ENCODE peak calls at places on chromosomes 16 and 17, in four cellular contexts. N, Q, E and G are unnamed samples.

GRCh38 chr17:5164465-5164864 is 27.2 kb downstream of the ZNF594 start:
- DNase-seq in N (no peak), Q (no peak), E (no peak), G (no peak)

GRCh38 chr17:64223283-64223682 is 39.8 kb downstream of the TEX2 start:
- DNase-seq in N (no peak), Q (no peak), E (no peak), G (no peak)

GRCh38 chr17:32551186-32551955 is 64.6 kb downstream of the CDK5R1 start:
- DNase-seq in N (no peak), Q (peak; percentile 67), E (peak; percentile 80), G (peak; percentile 68)

GRCh38 chr16:11313493-11314308 is 31.6 kb upstream of the RMI2 start:
- DNase-seq in N (no peak), Q (no peak), E (no peak), G (no peak)

GRCh38 chr16:1183235-1183907 is 30.5 kb downstream of the CACNA1H start:
- DNase-seq in N (peak; percentile 75), Q (no peak), E (no peak), G (peak; percentile 72)

GRCh38 chr17:76080207-76080933 is 1.4 kb downstream of the ZACN start:
- DNase-seq in N (peak; percentile 46), Q (no peak), E (no peak), G (no peak)

GRCh38 chr17:19537116-19537515 is 3.5 kb downstream of the SLC47A1 start:
- DNase-seq in N (peak; percentile 22), Q (no peak), E (no peak), G (no peak)

GRCh38 chr16:89670496-89671431 is 13.1 kb downstream of the SPATA33 start:
- DNase-seq in N (no peak), Q (no peak), E (no peak), G (peak; percentile 45)

GRCh38 chr16:48607056-48607825 is 2.7 kb downstream of the N4BP1 start:
- DNase-seq in N (peak; percentile 54), Q (no peak), E (peak; percentile 85), G (peak; percentile 69)

GRCh38 chr17:47705536-47706481 is 11.8 kb downstream of the TBKBP1 start:
- DNase-seq in N (no peak), Q (no peak), E (no peak), G (no peak)

GRCh38 chr17:77827461-77827968 is 131.0 kb upstream of the TNRC6C start:
- DNase-seq in N (no peak), Q (no peak), E (no peak), G (no peak)

GRCh38 chr16:81175325-81175891 is 63.1 kb upstream of the BCO1 start:
- DNase-seq in N (no peak), Q (no peak), E (peak; percentile 80), G (peak; percentile 92)

GRCh38 chr16:28873543-28874201 is 4.6 kb upstream of the ATP2A1 start:
- DNase-seq in N (peak; percentile 46), Q (peak; percentile 21), E (peak; percentile 28), G (peak; percentile 43)

GRCh38 chr16:85552980-85553435 is 60.1 kb upstream of the GSE1 start:
- DNase-seq in N (peak; percentile 95), Q (no peak), E (no peak), G (no peak)

DNA sequence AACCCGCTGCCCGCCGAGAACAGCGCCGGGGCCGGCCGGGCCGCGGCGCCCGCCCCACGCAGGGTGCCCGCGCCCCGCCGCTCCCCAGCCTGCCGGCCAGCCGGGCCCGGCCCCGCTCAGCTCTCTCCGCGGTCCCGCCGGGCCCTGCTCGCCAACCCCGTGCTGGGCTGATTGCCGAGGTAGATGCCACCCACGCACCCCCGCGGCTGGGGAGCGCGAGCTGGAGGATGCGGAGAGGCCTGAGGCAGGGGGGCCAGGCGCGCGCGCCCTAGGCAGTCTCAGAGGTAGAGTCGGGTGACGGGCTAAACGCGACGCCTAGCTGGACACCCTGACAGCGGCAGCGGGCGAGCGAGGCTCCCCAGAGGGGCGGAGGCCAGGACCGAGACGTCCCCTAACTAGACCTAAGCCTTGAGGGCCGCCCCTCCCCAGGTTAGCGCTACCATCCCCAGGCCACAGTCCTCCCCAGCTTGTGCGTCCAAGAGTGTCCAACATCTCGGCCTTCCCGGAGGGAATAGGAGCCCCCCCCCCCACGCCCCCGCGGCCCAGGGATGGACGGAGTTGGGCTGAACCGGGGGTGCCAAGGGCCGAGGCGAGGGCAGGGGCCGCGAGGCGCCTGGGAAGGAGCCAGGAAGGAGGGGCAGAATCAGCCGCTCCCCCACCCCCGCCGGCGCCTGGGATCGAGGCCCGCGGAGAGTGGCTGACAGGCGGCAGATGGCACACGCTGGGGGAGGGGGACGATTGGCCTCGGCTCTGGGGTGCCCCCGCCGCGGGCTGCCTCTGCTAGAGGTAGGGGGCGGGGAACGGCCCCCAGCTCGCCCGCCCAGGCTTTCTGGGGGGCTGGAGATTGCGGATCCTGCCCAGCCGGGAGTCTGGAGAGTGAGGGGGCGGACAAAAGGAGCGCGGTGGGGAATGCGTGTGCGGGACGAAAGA is 2.6 kb upstream of the ZNF423 start:
- DNase-seq in N (peak; percentile 71), Q (no peak), E (no peak), G (peak; percentile 51)
- TF ChIP-seq EZH2 in N (peak; percentile 65), Q (no peak), E (no peak), G (no peak)

GRCh38 chr17:58331815-58332719 is 3.5 kb upstream of the TSPOAP1 start:
- DNase-seq in N (no peak), Q (peak; percentile 97), E (no peak), G (no peak)

GRCh38 chr17:58332720-58333395 is 4.3 kb upstream of the TSPOAP1 start:
- DNase-seq in N (no peak), Q (peak; percentile 26), E (no peak), G (no peak)

GRCh38 chr17:58329808-58330543 is 1.4 kb upstream of the TSPOAP1 start:
- DNase-seq in N (no peak), Q (peak; percentile 89), E (no peak), G (no peak)

GRCh38 chr17:58330544-58330996 is 2.0 kb upstream of the TSPOAP1 start:
- DNase-seq in N (no peak), Q (no peak), E (no peak), G (no peak)

DNA sequence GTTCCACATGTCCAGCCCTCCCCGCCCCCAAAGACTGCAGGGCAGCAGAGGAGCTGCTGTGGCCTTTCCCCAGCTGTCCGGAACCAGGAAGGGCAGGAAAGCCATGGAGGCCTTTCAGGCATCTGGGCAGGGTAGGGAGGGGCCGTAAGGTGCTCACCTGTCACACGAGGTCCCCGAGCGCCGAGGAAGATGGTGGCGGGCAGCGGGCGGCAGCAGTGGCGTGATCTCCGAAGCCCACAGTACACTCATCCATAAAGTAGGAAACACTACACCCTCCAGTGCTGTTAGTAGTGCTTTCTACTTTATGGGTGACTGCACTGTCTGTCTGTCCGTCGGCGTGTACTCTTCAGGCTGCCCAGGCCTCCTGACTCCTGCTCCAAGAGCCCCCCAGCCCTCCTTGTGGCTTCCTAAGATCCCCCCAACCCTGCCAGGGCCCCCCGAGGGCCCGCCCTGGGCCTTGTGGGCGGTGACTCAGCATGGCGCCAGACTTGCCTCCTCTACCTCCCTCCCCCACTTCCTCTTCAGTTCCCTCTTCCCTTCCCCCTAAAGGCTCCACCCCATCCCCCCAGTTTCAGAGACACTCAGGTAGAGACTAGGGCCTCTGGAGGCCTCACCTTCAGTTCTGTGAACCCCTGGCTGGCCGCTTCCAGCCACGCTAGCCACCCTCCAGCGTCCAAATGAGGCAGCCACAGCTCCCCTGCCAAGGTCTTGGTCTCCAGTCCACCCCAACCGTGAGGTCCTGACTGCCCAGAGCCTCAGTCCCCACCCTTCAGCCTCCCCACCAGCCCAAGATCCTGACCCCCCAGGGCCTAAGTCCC is 2.6 kb upstream of the TSPOAP1 start:
- DNase-seq in N (no peak), Q (peak; percentile 74), E (no peak), G (no peak)
- H3K9ac ChIP-seq in N (no peak overlapping the region), Q (peak overlapping the region; percentile 99), E (no peak overlapping the region), G (no peak overlapping the region)

GRCh38 chr16:23940111-23940510 is 104.3 kb downstream of the PRKCB start:
- DNase-seq in N (no peak), Q (no peak), E (no peak), G (no peak)
- H3F3A ChIP-seq in N (peaks cover 2% of the 10 kb centered on the region), Q (no peaks in the 10 kb centered on the region), E (no peaks in the 10 kb centered on the region), G (no peaks in the 10 kb centered on the region)

GRCh38 chr17:50580636-50581035 is 20.1 kb downstream of the CACNA1G start:
- DNase-seq in N (no peak), Q (no peak), E (no peak), G (no peak)
- TF ChIP-seq EZH2 in N (no peak), Q (no peak), E (no peak), G (no peak)

GRCh38 chr16:73048292-73049050 is 543 bp upstream of the ZFHX3 start:
- DNase-seq in N (peak; percentile 86), Q (no peak), E (peak; percentile 55), G (peak; percentile 64)
- H3K9ac ChIP-seq in N (no peak overlapping the region), Q (no peak overlapping the region), E (peak overlapping the region; percentile 93), G (peak overlapping the region; percentile 88)